ENCODE peak calls at places on chromosomes 11 and 22, in five cellular contexts. F is body of pancreas, Z is H7, V is GM12865, O is adipocyte. X is an unnamed sample.

GRCh38 chr22:24413271-24413670 is 14.1 kb upstream of the ADORA2A start:
- DNase-seq in F (no peak), Z (peak), V (no peak), O (no peak), X (no peak)

GRCh38 chr11:117823294-117823940 is 1.1 kb downstream of the FXYD2 start:
- DNase-seq in F (peak), Z (peak), V (peak), O (no peak), X (peak)

GRCh38 chr22:42500836-42501179 is 18.8 kb downstream of the RRP7A start:
- DNase-seq in F (no peak), Z (no peak), V (no peak), O (no peak), X (no peak)

GRCh38 chr22:33579448-33580093 is 340.7 kb downstream of the LARGE1 start:
- DNase-seq in F (peak), Z (peak), V (peak), O (peak), X (peak)

GRCh38 chr11:111361874-111362273 is 17.2 kb downstream of the POU2AF1 start:
- DNase-seq in F (peak), Z (no peak), V (peak), O (no peak), X (peak)

GRCh38 chr11:86592659-86593451 is 79.6 kb downstream of the ME3 start:
- DNase-seq in F (peak), Z (no peak), V (peak), O (peak), X (peak)

GRCh38 chr11:111707039-111707690 is 59.0 kb downstream of the PPP2R1B start:
- DNase-seq in F (peak), Z (no peak), V (no peak), O (peak), X (no peak)

GRCh38 chr22:24894998-24895397 is 51.5 kb downstream of the LHFPL7 start:
- DNase-seq in F (peak), Z (peak), V (peak), O (peak), X (peak)

GRCh38 chr11:31810779-31811647 is at the start of gene PAX6:
- DNase-seq in F (peak), Z (peak), V (peak), O (no peak), X (peak)

GRCh38 chr11:65498042-65498726 is 661 bp upstream of the MALAT1 start:
- DNase-seq in F (peak), Z (no peak), V (peak), O (peak), X (no peak)

DNA sequence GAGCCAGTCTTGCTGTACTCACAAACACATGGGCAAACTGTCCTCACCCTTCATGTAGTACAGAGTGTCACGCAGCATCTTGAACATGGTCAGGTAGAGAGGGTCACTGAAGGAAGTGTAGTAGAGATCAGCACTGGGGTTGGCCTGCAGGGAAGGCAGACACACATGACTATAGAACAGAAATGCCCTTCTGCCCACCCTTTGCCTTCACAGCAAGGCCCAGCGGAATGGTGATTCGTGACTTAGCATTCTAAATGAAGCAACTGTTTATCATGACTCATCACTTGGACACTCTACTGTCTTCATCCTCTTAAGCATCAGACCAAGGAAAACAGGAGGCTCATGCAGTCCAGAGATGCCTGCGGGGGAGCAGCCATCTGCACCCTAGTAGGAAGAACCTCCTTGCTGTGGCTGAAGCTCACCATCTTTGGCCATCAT is 33.4 kb downstream of the SERPIND1 start:
- DNase-seq in F (no peak), Z (no peak), V (no peak), O (peak), X (no peak)
- H3K4me3 ChIP-seq in F (no peak), Z (no peak), V (no peak), O (peak), X (no peak)

GRCh38 chr11:83069441-83070043 is 2.2 kb downstream of the RAB30 start:
- DNase-seq in F (no peak), Z (no peak), V (no peak), O (peak), X (no peak)
- H3K4me3 ChIP-seq in F (no peak), Z (no peak), V (peak), O (peak), X (no peak)

GRCh38 chr11:20097319-20098221 is 62.7 kb downstream of the DBX1 start:
- DNase-seq in F (no peak), Z (no peak), V (no peak), O (peak), X (no peak)
- H3K4me3 ChIP-seq in F (no peak), Z (no peak), V (no peak), O (no peak), X (no peak)

DNA sequence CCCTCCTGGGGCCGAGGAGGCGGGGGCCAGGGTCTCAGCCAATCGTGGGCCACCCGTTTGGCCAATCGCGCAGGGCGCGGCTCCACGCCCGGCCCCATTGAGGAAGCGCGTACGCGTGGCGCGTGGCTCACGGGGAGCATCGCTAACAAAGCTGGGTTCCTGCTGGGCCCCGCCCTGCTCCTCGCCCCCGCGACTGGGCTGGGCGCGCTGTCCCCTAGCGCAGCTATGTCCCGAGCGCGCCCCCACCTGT is 614 bp upstream of the ASCL2 start:
- DNase-seq in F (no peak), Z (no peak), V (no peak), O (no peak), X (peak)
- H3K4me3 ChIP-seq in F (no peak), Z (peak), V (no peak), O (no peak), X (no peak)

DNA sequence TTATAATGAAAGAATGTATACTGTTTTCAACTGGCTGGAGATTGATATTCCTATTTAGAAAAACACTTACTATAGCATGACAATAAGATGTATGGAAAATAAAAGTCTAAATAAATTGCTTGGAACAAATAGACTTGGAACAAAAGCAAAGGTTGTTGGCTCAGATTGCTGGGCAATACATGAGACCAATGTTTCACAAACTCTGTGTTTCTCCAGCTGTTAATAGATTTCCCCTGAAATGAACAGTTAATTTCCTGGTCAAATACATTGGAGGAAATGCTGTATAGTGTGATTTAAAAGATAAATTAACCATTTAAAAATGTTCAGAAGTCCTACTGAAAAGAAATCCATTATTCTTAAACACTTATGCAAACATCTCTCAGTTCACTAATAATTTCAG is 40.1 kb upstream of the CTSC start:
- DNase-seq in F (no peak), Z (no peak), V (no peak), O (no peak), X (no peak)
- H3K4me3 ChIP-seq in F (no peak), Z (no peak), V (no peak), O (no peak), X (no peak)

GRCh38 chr22:39242389-39242808 is 2.4 kb downstream of the PDGFB start:
- DNase-seq in F (no peak), Z (peak), V (no peak), O (no peak), X (no peak)

GRCh38 chr22:39243443-39244072 is 1.2 kb downstream of the PDGFB start:
- DNase-seq in F (peak), Z (peak), V (no peak), O (no peak), X (no peak)

GRCh38 chr22:39240841-39241631 is 3.7 kb downstream of the PDGFB start:
- DNase-seq in F (peak), Z (peak), V (no peak), O (no peak), X (peak)

GRCh38 chr22:39242809-39243442 is 1.9 kb downstream of the PDGFB start:
- DNase-seq in F (peak), Z (peak), V (no peak), O (no peak), X (no peak)

GRCh38 chr22:39241632-39242388 is 3.0 kb downstream of the PDGFB start:
- DNase-seq in F (no peak), Z (peak), V (no peak), O (no peak), X (no peak)
- H3K4me3 ChIP-seq in F (no peak), Z (peak), V (no peak), O (no peak), X (no peak)

DNA sequence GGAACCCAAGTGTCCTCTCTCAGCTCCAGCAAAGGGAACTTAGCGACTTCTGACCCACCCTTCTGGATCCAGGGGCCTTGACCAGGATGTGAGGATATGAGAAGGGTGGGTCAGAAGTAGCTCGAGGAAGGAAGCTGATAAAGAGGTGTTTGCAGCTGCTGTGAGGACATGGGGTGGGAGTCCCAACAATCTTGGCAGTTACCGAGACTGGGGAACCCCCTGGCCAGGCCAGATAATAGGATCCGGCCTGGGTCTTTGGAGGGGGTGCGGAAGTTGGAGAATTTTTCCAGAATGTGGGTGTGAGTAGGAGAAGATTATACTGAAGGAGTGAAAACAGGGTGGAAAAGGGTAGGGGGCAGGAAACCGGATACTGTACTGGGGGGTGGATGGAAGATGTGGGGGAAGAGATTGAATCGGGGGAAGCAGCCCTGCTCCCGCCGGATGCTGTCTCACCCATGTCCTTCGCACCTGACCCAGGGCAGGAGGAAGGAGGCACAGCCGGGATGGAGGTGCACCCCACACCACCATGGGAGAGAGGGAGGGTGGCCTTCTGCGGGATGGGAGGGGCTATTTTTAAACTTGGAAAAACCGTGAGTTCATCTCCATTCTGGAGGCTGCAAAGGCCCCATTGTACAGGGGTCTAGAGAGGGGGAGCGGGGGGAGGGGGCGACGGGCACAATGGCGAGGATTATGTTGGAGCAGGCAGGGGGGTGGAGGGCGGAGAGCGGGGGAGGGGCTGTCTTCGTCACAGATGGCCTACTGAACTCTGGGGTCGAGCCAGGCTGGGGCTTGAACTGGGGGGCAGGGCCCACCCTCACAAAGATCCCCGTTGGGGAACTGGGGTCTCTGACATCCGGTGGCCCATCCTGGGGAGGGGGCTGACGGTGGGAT is 3.0 kb upstream of the MCAM start:
- DNase-seq in F (no peak), Z (peak), V (no peak), O (no peak), X (peak)
- H3K4me3 ChIP-seq in F (no peak), Z (peak), V (peak), O (no peak), X (no peak)

DNA sequence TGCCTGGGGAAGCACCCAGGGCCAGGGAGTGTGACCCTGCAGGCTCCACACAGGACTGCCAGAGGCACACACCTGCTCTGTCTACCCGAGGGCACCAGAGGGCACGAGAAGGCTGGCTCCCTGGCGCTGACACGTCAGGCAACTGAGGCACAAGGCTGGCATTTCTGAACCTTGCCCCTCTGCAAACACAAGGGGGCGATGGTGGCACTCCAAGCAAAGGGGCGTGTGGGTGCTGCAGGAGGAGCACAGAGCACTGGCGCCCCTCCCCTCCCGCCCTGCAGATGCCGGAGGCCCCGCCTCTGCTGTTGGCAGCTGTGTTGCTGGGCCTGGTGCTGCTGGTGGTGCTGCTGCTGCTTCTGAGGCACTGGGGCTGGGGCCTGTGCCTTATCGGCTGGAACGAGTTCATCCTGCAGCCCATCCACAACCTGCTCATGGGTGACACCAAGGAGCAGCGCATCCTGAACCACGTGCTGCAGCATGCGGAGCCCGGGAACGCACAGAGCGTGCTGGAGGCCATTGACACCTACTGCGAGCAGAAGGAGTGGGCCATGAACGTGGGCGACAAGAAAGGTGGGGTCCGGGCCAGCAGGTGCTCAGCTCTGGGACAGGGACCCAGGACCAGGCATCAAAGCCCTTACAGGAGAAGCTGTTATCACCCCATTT is 20.8 kb upstream of the TXNRD2 start:
- DNase-seq in F (peak), Z (peak), V (peak), O (peak), X (peak)
- H3K4me3 ChIP-seq in F (no peak), Z (no peak), V (no peak), O (no peak), X (no peak)

GRCh38 chr22:48084041-48084748 is 1321.7 kb downstream of the TBC1D22A start:
- DNase-seq in F (no peak), Z (no peak), V (peak), O (no peak), X (no peak)

GRCh38 chr22:48081281-48081680 is 1318.8 kb downstream of the TBC1D22A start:
- DNase-seq in F (no peak), Z (no peak), V (no peak), O (no peak), X (no peak)

GRCh38 chr22:48082284-48082683 is 1319.8 kb downstream of the TBC1D22A start:
- DNase-seq in F (no peak), Z (no peak), V (no peak), O (no peak), X (no peak)

GRCh38 chr22:48084749-48085090 is 1322.3 kb downstream of the TBC1D22A start:
- DNase-seq in F (no peak), Z (no peak), V (no peak), O (no peak), X (no peak)

DNA sequence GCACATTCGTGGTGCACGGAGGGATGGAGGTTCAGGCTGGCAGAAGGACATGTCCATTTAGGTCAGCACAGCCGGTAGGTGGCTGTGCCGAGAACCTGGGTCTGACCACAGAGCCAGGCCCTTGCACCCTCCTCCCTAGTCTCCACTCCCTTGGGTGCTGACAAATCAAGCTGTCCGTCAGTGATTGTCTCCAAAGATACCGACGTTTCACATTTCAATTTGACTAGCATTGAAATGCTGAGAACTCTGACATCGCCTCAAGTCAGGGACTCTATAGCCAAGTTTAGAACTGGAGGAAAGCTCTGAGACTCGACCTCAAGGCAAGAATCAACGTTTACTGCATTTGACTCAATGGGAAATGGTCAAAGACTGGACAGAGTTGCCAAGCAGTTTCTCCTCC is 1321.1 kb downstream of the TBC1D22A start:
- DNase-seq in F (no peak), Z (no peak), V (peak), O (no peak), X (no peak)
- H3K4me3 ChIP-seq in F (no peak), Z (no peak), V (no peak), O (no peak), X (no peak)